ENCODE peak calls at places on chromosomes 16 and 17, in ten cellular contexts. X is A549, W is heart right ventricle, Z is trophoblast cell, G is gastrocnemius medialis, M is left ventricle myocardium inferior, L is right cardiac atrium, A is A673, O is HCT116, E is PC-9. B is an unnamed sample.

GRCh38 chr16:81795193-81795592 is 16.1 kb downstream of the PLCG2 start:
- DNase-seq in G (no peak), E (no peak), W (no peak), O (no peak), M (no peak), A (no peak), L (no peak), X (no peak), Z (no peak), B (no peak)

GRCh38 chr16:52384378-52384777 is 162.6 kb downstream of the TOX3 start:
- DNase-seq in L (no peak), Z (no peak), G (no peak), X (no peak), W (no peak), M (no peak), O (no peak), E (no peak), A (peak; percentile 29), B (no peak)

GRCh38 chr17:16121915-16122314 is 93.4 kb downstream of the NCOR1 start:
- DNase-seq in M (no peak), E (no peak), A (no peak), Z (peak; percentile 67), W (no peak), G (no peak), O (no peak), L (no peak), X (no peak), B (no peak)

GRCh38 chr17:9611557-9611956 is 33.8 kb upstream of the USP43 start:
- DNase-seq in X (no peak), E (no peak), Z (no peak), A (no peak), L (no peak), W (no peak), O (no peak), G (no peak), M (no peak), B (no peak)

GRCh38 chr17:46023783-46024388 is 24.8 kb downstream of the STH start:
- DNase-seq in G (no peak), W (no peak), E (peak; percentile 34), Z (no peak), A (no peak), M (no peak), O (no peak), X (no peak), L (no peak), B (no peak)

GRCh38 chr16:7013990-7014389 is 318.7 kb upstream of the RBFOX1 start:
- DNase-seq in O (no peak), E (no peak), M (no peak), W (no peak), G (no peak), X (no peak), L (no peak), A (peak; percentile 37), Z (peak; percentile 64), B (no peak)

GRCh38 chr16:83501481-83501880 is 306.3 kb upstream of the HSBP1 start:
- DNase-seq in L (no peak), E (no peak), O (no peak), Z (no peak), W (no peak), M (no peak), X (no peak), A (no peak), G (no peak), B (no peak)

GRCh38 chr16:82280867-82281266 is 110.8 kb upstream of the MPHOSPH6 start:
- DNase-seq in W (no peak), X (no peak), A (no peak), L (no peak), Z (no peak), O (no peak), G (no peak), E (no peak), M (no peak), B (no peak)

DNA sequence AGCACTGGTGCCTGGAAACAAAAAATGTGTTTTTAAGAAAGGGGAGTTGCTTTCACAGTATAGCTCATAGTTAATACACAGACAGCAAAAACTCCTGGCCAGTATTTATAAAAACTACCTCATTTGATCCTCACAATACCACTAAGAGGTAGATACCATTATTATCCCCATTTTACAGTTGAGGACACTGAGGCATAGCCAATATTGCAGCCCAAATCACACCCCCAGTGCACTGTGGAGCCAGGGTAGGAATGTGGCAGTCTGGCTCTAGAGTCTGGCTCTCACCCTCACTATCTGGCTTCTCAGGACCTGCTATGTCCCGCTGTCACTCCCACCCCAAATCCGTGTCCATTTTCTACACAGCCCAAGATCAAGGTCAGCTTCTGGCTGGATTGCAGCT is 2.6 kb downstream of the ARHGAP23 start:
- DNase-seq in W (no peak), O (no peak), E (no peak), X (no peak), A (no peak), L (no peak), M (no peak), G (no peak), Z (no peak), B (no peak)
- H3K4me3 ChIP-seq in W (no peak overlapping the region), O (no peak overlapping the region), E (no peak overlapping the region), X (no peak overlapping the region), A (no peak overlapping the region), L (no peak overlapping the region), M (peak overlapping the region; percentile 89), G (no peak overlapping the region), Z (no peak overlapping the region), B (no peak overlapping the region)

GRCh38 chr16:66904428-66904845 is 14.2 kb downstream of the CDH16 start:
- DNase-seq in L (peak; percentile 55), X (no peak), A (no peak), G (no peak), W (no peak), M (no peak), E (no peak), O (no peak), Z (no peak), B (no peak)

GRCh38 chr16:66905633-66906539 is 12.8 kb downstream of the CDH16 start:
- DNase-seq in O (no peak), E (no peak), L (peak; percentile 86), X (no peak), W (peak; percentile 62), Z (no peak), A (peak; percentile 84), M (peak; percentile 79), G (no peak), B (no peak)

GRCh38 chr16:66903544-66904427 is 14.9 kb downstream of the CDH16 start:
- DNase-seq in O (no peak), E (no peak), Z (no peak), X (peak; percentile 2), L (peak; percentile 90), A (no peak), M (peak; percentile 83), W (peak; percentile 82), G (no peak), B (no peak)

GRCh38 chr16:66906916-66907836 is 11.5 kb downstream of the CDH16 start:
- DNase-seq in L (peak; percentile 71), A (no peak), W (no peak), E (no peak), X (no peak), G (no peak), Z (no peak), O (no peak), M (no peak), B (no peak)

GRCh38 chr16:66904846-66905632 is 13.6 kb downstream of the CDH16 start:
- DNase-seq in X (no peak), W (no peak), E (no peak), G (no peak), O (no peak), L (peak; percentile 58), M (peak; percentile 58), A (no peak), Z (no peak), B (no peak)
- H3K4me1 ChIP-seq in X (peaks cover 17% of the 10 kb centered on the region), W (peaks cover 53% of the 10 kb centered on the region), E (peaks cover 11% of the 10 kb centered on the region), G (peaks cover 52% of the 10 kb centered on the region), O (peaks cover 14% of the 10 kb centered on the region), L (peaks cover 21% of the 10 kb centered on the region), M (peaks cover 58% of the 10 kb centered on the region), A (peaks cover 12% of the 10 kb centered on the region), Z (peaks cover 4% of the 10 kb centered on the region), B (no peaks in the 10 kb centered on the region)

DNA sequence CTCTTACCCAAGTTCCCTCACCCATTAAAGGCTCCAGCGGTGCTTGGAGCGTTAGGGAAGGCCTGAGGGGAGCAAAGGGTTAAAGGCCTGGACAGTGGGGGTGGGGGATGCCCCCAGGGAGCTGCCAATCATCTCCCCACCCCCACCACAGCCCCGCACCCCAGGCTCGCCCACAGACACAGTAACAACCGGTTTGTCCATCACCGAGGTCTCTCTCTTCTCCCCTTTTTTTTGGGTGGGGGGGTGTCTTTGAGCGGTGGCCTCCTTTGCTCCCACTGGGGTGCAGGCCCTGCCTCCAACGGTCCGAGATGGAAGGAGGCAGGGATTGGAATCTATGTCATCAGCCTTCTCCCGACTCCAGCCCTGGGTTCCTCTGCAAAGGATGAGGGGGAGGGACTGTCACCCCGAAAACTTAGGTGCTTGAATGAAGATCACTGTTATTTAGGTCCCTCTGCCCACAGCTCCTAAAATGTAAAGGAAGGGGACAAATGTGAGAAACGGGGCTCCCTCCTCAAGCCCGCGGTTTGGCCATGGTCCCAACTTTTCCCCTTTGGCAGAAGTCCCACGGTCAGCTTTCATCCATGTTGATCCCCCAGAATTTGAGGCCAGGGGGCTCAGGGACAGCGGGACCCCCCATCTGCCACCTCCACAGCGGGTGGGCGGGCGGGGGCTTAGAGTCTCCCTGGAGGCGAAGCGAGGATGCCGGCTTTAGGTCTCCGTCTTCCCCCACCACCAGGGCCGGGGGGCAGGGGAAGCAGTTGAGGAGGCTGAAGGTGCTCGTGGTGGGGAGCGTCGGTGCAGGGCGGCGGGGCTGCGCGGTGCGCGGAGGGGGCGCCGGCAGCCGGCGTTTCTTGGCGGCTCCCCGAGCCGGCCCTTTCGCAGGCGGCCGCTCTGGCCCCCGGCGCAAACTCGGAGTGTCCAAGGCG is 1.7 kb downstream of the EPOP start:
- DNase-seq in M (no peak), X (no peak), E (no peak), W (no peak), Z (no peak), A (no peak), L (peak; percentile 64), G (no peak), O (no peak), B (no peak)
- H3K4me3 ChIP-seq in M (peak overlapping the region; percentile 76), X (peak overlapping the region; percentile 75), E (peak overlapping the region; percentile 95), W (peak overlapping the region; percentile 57), Z (no peak overlapping the region), A (peak overlapping the region; percentile 58), L (peak overlapping the region; percentile 82), G (no peak overlapping the region), O (peak overlapping the region; percentile 75), B (peak overlapping the region; percentile 53)

GRCh38 chr17:82234211-82235055 is 5.6 kb downstream of the SLC16A3 start:
- DNase-seq in E (peak; percentile 81), Z (peak; percentile 62), L (peak; percentile 67), X (no peak), M (no peak), O (no peak), W (peak; percentile 18), A (no peak), G (peak; percentile 72), B (no peak)

GRCh38 chr17:82235056-82235774 is 6.4 kb downstream of the SLC16A3 start:
- DNase-seq in O (no peak), Z (peak; percentile 3), A (no peak), L (peak; percentile 61), M (peak; percentile 14), E (no peak), G (peak; percentile 92), W (peak; percentile 9), X (no peak), B (no peak)

GRCh38 chr17:82236142-82236971 is 7.5 kb downstream of the SLC16A3 start:
- DNase-seq in A (peak; percentile 84), L (peak; percentile 87), W (peak; percentile 67), G (peak; percentile 96), M (peak; percentile 67), Z (peak; percentile 59), X (peak; percentile 80), E (no peak), O (no peak), B (no peak)

GRCh38 chr17:82237083-82237745 is 8.4 kb downstream of the SLC16A3 start:
- DNase-seq in O (no peak), A (no peak), X (no peak), G (peak; percentile 68), M (peak; percentile 16), W (peak; percentile 16), L (peak; percentile 72), Z (peak; percentile 13), E (no peak), B (no peak)

GRCh38 chr17:82235775-82236141 is 6.9 kb downstream of the SLC16A3 start:
- DNase-seq in X (no peak), O (no peak), M (peak; percentile 11), W (peak; percentile 18), E (no peak), Z (peak; percentile 80), L (peak; percentile 60), G (no peak), A (no peak), B (no peak)
- H3K4me1 ChIP-seq in X (peaks cover 78% of the 10 kb centered on the region), O (peaks cover 47% of the 10 kb centered on the region), M (peaks cover 82% of the 10 kb centered on the region), W (peaks cover 53% of the 10 kb centered on the region), E (peaks cover 41% of the 10 kb centered on the region), Z (peaks cover 42% of the 10 kb centered on the region), L (peaks cover 1% of the 10 kb centered on the region), G (peaks cover 89% of the 10 kb centered on the region), A (peaks cover 45% of the 10 kb centered on the region), B (peaks cover 43% of the 10 kb centered on the region)

B was measured in prostate gland.